ENCODE peak calls at places on chromosomes 3 and 15, in seven cellular contexts. E is body of pancreas; T is OCI-LY7; G is CD4-positive, alpha-beta memory T cell; W is T follicular helper cell; A is stimulated activated naive CD8-positive, alpha-beta T cell treated with anti-CD3 and anti-CD28 coated beads, Interleukin-15, Interleukin-2, amounts not matched to agents 100 U/mL and 50 U/mL, for 24 hours; Y is stomach. L is an unnamed sample.

GRCh38 chr3:184082465-184082864 is 14.4 kb upstream of the HTR3E start:
- DNase-seq in W (no peak), E (no peak), G (no peak), A (no peak), T (no peak), Y (no peak), L (no peak)

GRCh38 chr3:172292422-172292821 is 155.8 kb downstream of the GHSR start:
- DNase-seq in T (no peak), E (no peak), A (no peak), Y (no peak), G (no peak), W (no peak), L (no peak)

GRCh38 chr3:161316006-161316689 is 55.2 kb downstream of the SPTSSB start:
- DNase-seq in A (no peak), T (no peak), Y (peak; percentile 49), E (no peak), G (no peak), W (no peak), L (no peak)

GRCh38 chr3:116939550-116939949 is 230.0 kb downstream of the TUSC7 start:
- DNase-seq in E (peak; percentile 17), Y (no peak), G (no peak), W (no peak), T (no peak), A (no peak), L (no peak)

GRCh38 chr3:17175187-17175839 is 290.6 kb downstream of the PLCL2 start:
- DNase-seq in A (no peak), G (no peak), T (no peak), E (no peak), W (no peak), Y (no peak), L (no peak)

GRCh38 chr15:68277605-68278344 is at the start of gene FEM1B:
- DNase-seq in E (peak; percentile 90), T (peak; percentile 90), Y (peak; percentile 90), G (peak; percentile 92), A (peak; percentile 88), W (peak; percentile 83), L (peak; percentile 97)

GRCh38 chr15:74901612-74902063 is 5.0 kb downstream of the FAM219B start:
- DNase-seq in E (peak; percentile 66), T (peak; percentile 72), G (peak; percentile 71), W (peak; percentile 41), Y (peak; percentile 74), A (peak; percentile 64), L (peak; percentile 55)

GRCh38 chr15:52788099-52788986 is 1.8 kb downstream of the ONECUT1 start:
- DNase-seq in T (no peak), A (no peak), G (no peak), W (no peak), Y (no peak), E (peak; percentile 41), L (peak; percentile 63)

GRCh38 chr15:84982301-84982920 is 755 bp downstream of the PDE8A start:
- DNase-seq in G (peak; percentile 71), Y (peak; percentile 48), E (peak; percentile 46), A (peak; percentile 73), T (peak; percentile 26), W (peak; percentile 43), L (peak; percentile 54)

GRCh38 chr15:47688573-47689086 is 28.7 kb upstream of the SEMA6D start:
- DNase-seq in E (no peak), T (no peak), Y (no peak), W (no peak), A (no peak), G (no peak), L (no peak)

GRCh38 chr15:98326804-98327203 is 321.5 kb upstream of the IGF1R start:
- DNase-seq in T (no peak), Y (no peak), W (no peak), E (no peak), G (no peak), A (no peak), L (no peak)

GRCh38 chr3:54322354-54322753 is 200.0 kb downstream of the CACNA2D3 start:
- DNase-seq in G (no peak), A (no peak), T (no peak), Y (peak; percentile 81), W (no peak), E (peak; percentile 67), L (no peak)

GRCh38 chr3:124352143-124352528 is 360.2 kb upstream of the ROPN1 start:
- DNase-seq in Y (no peak), W (no peak), G (no peak), T (no peak), A (no peak), E (no peak), L (no peak)

GRCh38 chr3:11323827-11324226 is 51.6 kb downstream of the ATG7 start:
- DNase-seq in A (no peak), Y (no peak), W (no peak), G (no peak), E (no peak), T (no peak), L (no peak)

GRCh38 chr3:43996379-43997301 is 245.0 kb upstream of the TOPAZ1 start:
- DNase-seq in G (no peak), E (peak; percentile 35), A (peak; percentile 31), Y (no peak), T (peak; percentile 65), W (no peak), L (no peak)

GRCh38 chr3:107238787-107239186 is 138.5 kb upstream of the CCDC54 start:
- DNase-seq in W (no peak), Y (no peak), T (no peak), G (no peak), E (no peak), A (no peak), L (no peak)

GRCh38 chr3:87307805-87308204 is 31.4 kb upstream of the POU1F1 start:
- DNase-seq in A (no peak), Y (no peak), G (no peak), T (no peak), W (no peak), E (no peak), L (no peak)

GRCh38 chr15:77840962-77841361 is 208.2 kb upstream of the LINGO1 start:
- DNase-seq in A (no peak), W (no peak), E (no peak), Y (no peak), T (no peak), G (no peak), L (peak; percentile 67)

GRCh38 chr3:65924762-65925161 is 114.0 kb downstream of the MAGI1 start:
- DNase-seq in W (no peak), Y (no peak), E (no peak), A (no peak), G (no peak), T (no peak), L (no peak)

GRCh38 chr3:30747771-30748281 is 141.4 kb downstream of the TGFBR2 start:
- DNase-seq in E (no peak), G (no peak), T (peak; percentile 37), A (no peak), W (no peak), Y (no peak), L (no peak)

GRCh38 chr15:64742385-64742784 is 33.0 kb downstream of the RBPMS2 start:
- DNase-seq in T (no peak), G (no peak), W (no peak), E (no peak), Y (no peak), A (no peak), L (no peak)

GRCh38 chr15:90465140-90465929 is 64.4 kb upstream of the CRTC3 start:
- DNase-seq in G (no peak), E (no peak), Y (no peak), W (no peak), T (no peak), A (no peak), L (no peak)

GRCh38 chr3:71578045-71578730 is 5.3 kb downstream of the FOXP1 start:
- DNase-seq in W (no peak), G (no peak), A (no peak), Y (no peak), T (no peak), E (no peak), L (no peak)

GRCh38 chr3:8494332-8494731 is 7.3 kb upstream of the LMCD1 start:
- DNase-seq in A (no peak), G (no peak), E (no peak), Y (no peak), T (no peak), W (no peak), L (no peak)

GRCh38 chr3:145176907-145177306 is 984.1 kb downstream of the PLOD2 start:
- DNase-seq in G (no peak), W (no peak), E (no peak), A (no peak), T (no peak), Y (no peak), L (no peak)

GRCh38 chr3:186909078-186909853 is 21.1 kb upstream of the ST6GAL1 start:
- DNase-seq in A (peak; percentile 75), E (no peak), T (peak; percentile 29), Y (peak; percentile 43), G (peak; percentile 88), W (peak; percentile 54), L (peak; percentile 43)

GRCh38 chr3:46845397-46845859 is 17.8 kb downstream of the MYL3 start:
- DNase-seq in Y (peak; percentile 53), W (no peak), G (no peak), T (no peak), E (peak; percentile 76), A (no peak), L (peak; percentile 92)

GRCh38 chr3:195015021-195015420 is 255.9 kb downstream of the XXYLT1 start:
- DNase-seq in G (no peak), Y (no peak), A (no peak), T (no peak), W (no peak), E (no peak), L (no peak)